ENCODE peak calls at places on chromosomes 13 and 19, in four cellular contexts. K is AG04450, X is IMR-90, I is BJ. Z is an unnamed sample.
A peak's percentile ranks its signal among the peaks of the same experiment; 100 is the strongest.

GRCh38 chr19:51441410-51442390 is 16.6 kb downstream of the SIGLEC8 start:
- DNase-seq in K (no peak), X (no peak), I (no peak), Z (no peak)

GRCh38 chr19:34145741-34146202 is 26.5 kb upstream of the LSM14A start:
- DNase-seq in K (no peak), X (peak; percentile 56), I (no peak), Z (peak; percentile 6)

GRCh38 chr13:75038315-75038881 is 443.6 kb downstream of the TBC1D4 start:
- DNase-seq in K (no peak), X (no peak), I (no peak), Z (no peak)

GRCh38 chr13:52096062-52096461 is 32.8 kb downstream of the NEK5 start:
- DNase-seq in K (no peak), X (no peak), I (no peak), Z (no peak)

GRCh38 chr13:46057251-46058015 is 4.9 kb upstream of the ZC3H13 start:
- DNase-seq in K (no peak), X (peak; percentile 18), I (no peak), Z (no peak)

GRCh38 chr19:5090780-5091575 is 122.1 kb downstream of the KDM4B start:
- DNase-seq in K (no peak), X (peak; percentile 15), I (peak; percentile 17), Z (peak; percentile 13)

GRCh38 chr13:114234266-114234644 is 442 bp upstream of the CDC16 start:
- DNase-seq in K (no peak), X (no peak), I (no peak), Z (no peak)

GRCh38 chr19:38035515-38036495 is 128.8 kb downstream of the SIPA1L3 start:
- DNase-seq in K (no peak), X (peak; percentile 58), I (no peak), Z (no peak)

GRCh38 chr13:98842858-98843481 is 90.5 kb upstream of the SLC15A1 start:
- DNase-seq in K (peak; percentile 61), X (peak; percentile 80), I (peak; percentile 19), Z (no peak)

GRCh38 chr19:16069813-16070365 is 6.4 kb upstream of the TPM4 start:
- DNase-seq in K (no peak), X (no peak), I (no peak), Z (no peak)

GRCh38 chr19:11179716-11180297 is 17.5 kb downstream of the KANK2 start:
- DNase-seq in K (no peak), X (no peak), I (no peak), Z (no peak)

GRCh38 chr19:50645107-50645506 is 4.1 kb upstream of the C19orf81 start:
- DNase-seq in K (no peak), X (no peak), I (no peak), Z (no peak)

GRCh38 chr13:40152145-40152544 is 496.7 kb downstream of the COG6 start:
- DNase-seq in K (peak; percentile 13), X (peak; percentile 49), I (no peak), Z (peak; percentile 41)

GRCh38 chr19:31885280-31885853 is 460.0 kb upstream of the ZNF507 start:
- DNase-seq in K (no peak), X (no peak), I (no peak), Z (no peak)

GRCh38 chr19:6250024-6250605 is 29.7 kb downstream of the MLLT1 start:
- DNase-seq in K (no peak), X (peak; percentile 80), I (no peak), Z (no peak)

GRCh38 chr13:110554227-110554836 is 7.2 kb downstream of the RAB20 start:
- DNase-seq in K (no peak), X (no peak), I (no peak), Z (no peak)

GRCh38 chr19:14343286-14343685 is 38.0 kb upstream of the ADGRE5 start:
- DNase-seq in K (no peak), X (no peak), I (no peak), Z (no peak)

GRCh38 chr19:39390460-39390758 is 497 bp downstream of the PAF1 start:
- DNase-seq in K (no peak), X (no peak), I (no peak), Z (no peak)

GRCh38 chr19:53555352-53555751 is 17.4 kb downstream of the ZNF331 start:
- DNase-seq in K (no peak), X (no peak), I (no peak), Z (no peak)

GRCh38 chr19:53554804-53555203 is 16.9 kb downstream of the ZNF331 start:
- DNase-seq in K (no peak), X (no peak), I (no peak), Z (no peak)

GRCh38 chr19:53553159-53553558 is 15.2 kb downstream of the ZNF331 start:
- DNase-seq in K (no peak), X (peak; percentile 28), I (no peak), Z (no peak)

GRCh38 chr19:53552001-53552721 is 14.2 kb downstream of the ZNF331 start:
- DNase-seq in K (no peak), X (no peak), I (no peak), Z (no peak)

GRCh38 chr19:53553865-53554791 is 16.2 kb downstream of the ZNF331 start:
- DNase-seq in K (peak; percentile 68), X (peak; percentile 93), I (peak; percentile 50), Z (peak; percentile 81)
- H3K4me3 ChIP-seq in K (peak overlapping the region; percentile 77), X (peak overlapping the region; percentile 76), I (peak overlapping the region; percentile 47), Z (peak overlapping the region; percentile 62)

GRCh38 chr19:47230921-47231214 is at the start of gene BBC3:
- DNase-seq in K (no peak), X (no peak), I (no peak), Z (no peak)

GRCh38 chr19:47230122-47230920 is 678 bp downstream of the BBC3 start:
- DNase-seq in K (no peak), X (peak; percentile 18), I (no peak), Z (no peak)

GRCh38 chr19:47232422-47233211 is 1.6 kb upstream of the BBC3 start:
- DNase-seq in K (no peak), X (peak; percentile 82), I (peak; percentile 41), Z (no peak)

GRCh38 chr19:47229674-47230121 is 1.3 kb downstream of the BBC3 start:
- DNase-seq in K (no peak), X (peak; percentile 37), I (no peak), Z (no peak)

DNA sequence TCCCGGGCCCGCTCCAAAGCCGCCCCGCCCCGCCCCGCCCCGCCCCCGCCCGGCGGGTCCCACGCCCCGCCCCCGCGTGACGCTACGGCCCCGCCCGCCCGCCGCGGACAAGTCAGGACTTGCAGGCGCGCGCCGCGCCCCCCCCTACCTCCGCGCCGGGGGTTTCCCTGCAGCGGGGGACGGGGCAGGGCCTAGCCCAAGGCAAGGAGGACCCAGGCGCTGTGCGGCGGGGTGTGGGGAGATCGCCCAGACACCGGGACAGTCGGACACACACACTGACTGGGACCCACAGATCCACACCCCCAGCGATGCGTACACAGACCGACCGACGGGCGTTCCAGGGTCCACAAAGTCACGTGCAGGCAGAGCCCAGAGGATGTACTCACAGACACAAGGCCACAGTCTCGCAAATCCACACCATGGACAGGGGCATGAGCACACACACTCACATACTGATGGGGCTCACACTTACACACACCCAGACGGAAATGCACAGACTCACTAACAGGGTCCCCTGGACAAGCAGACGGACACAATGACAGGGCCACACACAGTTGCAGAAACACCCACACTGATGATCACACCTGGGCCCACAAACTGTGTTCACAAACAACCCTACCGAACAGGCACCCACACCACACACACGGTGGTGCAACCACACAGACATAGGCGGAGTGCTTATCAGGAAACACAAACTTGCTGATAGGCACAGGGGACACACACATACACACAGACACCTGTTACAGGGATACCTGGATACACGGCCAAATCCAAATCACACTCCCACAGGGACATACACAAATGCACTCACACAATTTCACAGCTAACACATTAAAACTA is 436 bp upstream of the BBC3 start:
- DNase-seq in K (peak; percentile 72), X (peak; percentile 90), I (peak; percentile 46), Z (peak; percentile 69)
- H3K4me3 ChIP-seq in K (peak overlapping the region; percentile 98), X (peak overlapping the region; percentile 96), I (peak overlapping the region; percentile 28), Z (peak overlapping the region; percentile 47)

GRCh38 chr13:37647038-37647650 is 48.6 kb upstream of the POSTN start:
- DNase-seq in K (no peak), X (no peak), I (no peak), Z (no peak)

GRCh38 chr13:37642201-37642600 is 43.6 kb upstream of the POSTN start:
- DNase-seq in K (no peak), X (no peak), I (no peak), Z (no peak)

GRCh38 chr13:37646531-37646930 is 48.0 kb upstream of the POSTN start:
- DNase-seq in K (no peak), X (no peak), I (no peak), Z (no peak)

GRCh38 chr13:37648604-37649003 is 50.0 kb upstream of the POSTN start:
- DNase-seq in K (peak; percentile 62), X (peak; percentile 88), I (peak; percentile 48), Z (peak; percentile 56)

DNA sequence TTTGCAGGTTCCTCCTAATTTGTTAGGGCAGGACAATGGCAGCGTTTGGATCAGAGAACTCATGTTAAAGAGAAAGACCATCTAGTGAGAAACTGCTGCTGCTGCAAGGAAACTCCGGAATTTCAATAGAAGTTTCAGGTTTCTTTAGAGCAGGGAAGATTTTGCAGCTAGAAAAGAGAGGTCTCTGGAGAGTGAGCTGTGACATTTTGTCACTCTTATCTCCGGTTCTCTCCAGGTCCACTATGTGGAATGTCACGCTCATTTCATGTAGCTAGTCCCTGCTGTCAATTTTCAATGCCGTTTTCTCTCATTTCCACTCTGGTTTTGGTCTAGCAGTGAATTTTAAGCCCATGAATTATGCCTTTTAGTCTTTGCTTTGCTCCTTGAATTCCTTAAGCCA is 46.6 kb upstream of the POSTN start:
- DNase-seq in K (no peak), X (no peak), I (no peak), Z (no peak)
- H3K4me3 ChIP-seq in K (no peak overlapping the region), X (no peak overlapping the region), I (no peak overlapping the region), Z (no peak overlapping the region)

GRCh38 chr13:32285633-32285965 is 29.6 kb downstream of the ZAR1L start:
- DNase-seq in K (no peak), X (no peak), I (no peak), Z (no peak)
- H3K4me3 ChIP-seq in K (no peak overlapping the region), X (no peak overlapping the region), I (no peak overlapping the region), Z (no peak overlapping the region)

GRCh38 chr19:10019246-10019645 is 6.0 kb downstream of the RDH8 start:
- DNase-seq in K (no peak), X (no peak), I (no peak), Z (no peak)
- H3K4me3 ChIP-seq in K (no peak overlapping the region), X (no peak overlapping the region), I (no peak overlapping the region), Z (no peak overlapping the region)

DNA sequence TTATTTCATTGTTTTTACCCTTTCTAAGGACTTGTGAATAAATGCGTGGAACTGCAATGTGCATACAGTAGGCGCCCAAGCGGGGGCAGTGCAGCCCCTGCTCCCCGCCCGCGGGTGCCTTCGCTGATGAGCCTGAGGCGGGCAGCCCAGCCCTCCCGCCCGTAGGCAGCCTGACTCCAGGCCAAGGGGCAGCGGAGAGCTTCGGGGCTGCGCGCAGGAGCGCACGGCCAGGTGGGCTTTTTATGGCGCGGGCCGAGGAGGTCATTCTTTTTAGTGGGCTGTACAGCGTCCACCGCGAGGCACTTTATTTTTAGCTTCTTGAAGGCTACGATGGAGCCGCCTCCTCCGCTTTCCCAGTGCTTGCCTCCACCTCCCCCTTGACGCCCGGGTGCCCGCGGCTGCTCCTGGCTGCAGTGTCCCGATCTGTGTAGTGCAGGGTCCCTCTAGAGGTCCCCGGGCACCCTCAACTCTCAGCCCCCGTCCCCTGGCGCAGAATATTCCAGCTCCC is 60.5 kb downstream of the CCNE1 start:
- DNase-seq in K (no peak), X (no peak), I (no peak), Z (no peak)
- H3K4me3 ChIP-seq in K (no peak overlapping the region), X (no peak overlapping the region), I (no peak overlapping the region), Z (no peak overlapping the region)